ENCODE peak calls at places on chromosomes 13 and 19, in five cellular contexts. M, Z, X, G and Q are unnamed samples.

GRCh38 chr13:26247608-26248007 is 6.3 kb upstream of the CDK8 start:
- DNase-seq in M (no peak), Z (no peak), X (no peak), G (no peak), Q (peak; percentile 67)

GRCh38 chr19:34171539-34171876 is 796 bp upstream of the LSM14A start:
- DNase-seq in M (no peak), Z (no peak), X (no peak), G (no peak), Q (no peak)

GRCh38 chr19:18332917-18333530 is 7.4 kb upstream of the PGPEP1 start:
- DNase-seq in M (no peak), Z (no peak), X (no peak), G (no peak), Q (no peak)

GRCh38 chr13:28582225-28582891 is 76.6 kb upstream of the POMP start:
- DNase-seq in M (no peak), Z (no peak), X (no peak), G (no peak), Q (no peak)

GRCh38 chr19:47273313-47274070 is 1.2 kb upstream of the INAFM1 start:
- DNase-seq in M (peak; percentile 83), Z (peak; percentile 92), X (peak; percentile 93), G (peak; percentile 96), Q (peak; percentile 97)

GRCh38 chr19:47663911-47664771 is 49.1 kb upstream of the EHD2 start:
- DNase-seq in M (peak; percentile 14), Z (peak; percentile 26), X (peak; percentile 82), G (peak; percentile 76), Q (peak; percentile 84)

GRCh38 chr19:35533822-35534521 is 716 bp downstream of the GAPDHS start:
- DNase-seq in M (no peak), Z (no peak), X (no peak), G (peak; percentile 78), Q (peak; percentile 37)

GRCh38 chr13:103351035-103351828 is 285.0 kb upstream of the SLC10A2 start:
- DNase-seq in M (no peak), Z (no peak), X (no peak), G (no peak), Q (peak; percentile 41)

GRCh38 chr13:75136151-75136550 is 345.8 kb downstream of the TBC1D4 start:
- DNase-seq in M (no peak), Z (no peak), X (no peak), G (no peak), Q (no peak)

GRCh38 chr19:49474545-49474930 is 523 bp downstream of the FLT3LG start:
- DNase-seq in M (no peak), Z (no peak), X (no peak), G (no peak), Q (peak; percentile 6)
- H3K27ac ChIP-seq in M (peak overlapping the region; percentile 69), Z (no peak overlapping the region), X (peak overlapping the region; percentile 91), G (peak overlapping the region; percentile 87), Q (no peak overlapping the region)

DNA sequence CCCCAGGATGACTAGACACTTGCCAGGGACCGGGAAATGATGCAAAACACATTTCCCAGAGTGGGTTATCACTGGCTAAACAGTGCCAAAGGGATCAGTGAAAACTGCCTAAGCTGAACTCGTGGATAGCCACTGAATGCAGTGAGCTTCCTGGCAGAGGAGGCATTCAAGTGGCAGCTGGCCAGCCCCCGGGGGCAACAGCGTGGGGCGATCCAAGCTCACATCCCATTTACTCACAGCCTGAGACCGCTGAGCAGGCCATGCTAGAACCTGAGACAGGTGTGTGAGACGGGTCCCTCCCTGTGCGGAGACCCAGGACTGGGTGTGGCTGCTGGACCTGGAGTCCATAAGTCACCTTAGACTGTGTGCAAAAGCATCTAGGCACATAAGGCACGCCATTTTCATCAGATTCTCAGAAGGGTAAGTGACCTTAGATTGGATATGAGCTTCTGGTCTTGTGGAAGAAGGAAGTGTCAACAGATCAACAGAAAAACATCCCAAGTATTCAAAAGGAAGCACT is 51.9 kb upstream of the SLC15A1 start:
- DNase-seq in M (no peak), Z (no peak), X (no peak), G (no peak), Q (peak; percentile 2)
- H3K27ac ChIP-seq in M (no peak overlapping the region), Z (no peak overlapping the region), X (no peak overlapping the region), G (no peak overlapping the region), Q (no peak overlapping the region)

GRCh38 chr13:73141292-73141771 is 82.5 kb downstream of the KLF5 start:
- DNase-seq in M (no peak), Z (peak; percentile 8), X (no peak), G (no peak), Q (peak; percentile 30)

GRCh38 chr13:73140804-73141203 is 82.0 kb downstream of the KLF5 start:
- DNase-seq in M (no peak), Z (no peak), X (no peak), G (no peak), Q (no peak)

GRCh38 chr13:73136776-73137175 is 78.0 kb downstream of the KLF5 start:
- DNase-seq in M (no peak), Z (no peak), X (no peak), G (no peak), Q (no peak)

GRCh38 chr13:73138276-73138950 is 79.6 kb downstream of the KLF5 start:
- DNase-seq in M (no peak), Z (no peak), X (no peak), G (no peak), Q (peak; percentile 55)

GRCh38 chr13:73138967-73139491 is 80.2 kb downstream of the KLF5 start:
- DNase-seq in M (no peak), Z (no peak), X (no peak), G (no peak), Q (peak; percentile 59)
- H3K27ac ChIP-seq in M (no peak overlapping the region), Z (peak overlapping the region; percentile 48), X (no peak overlapping the region), G (peak overlapping the region; percentile 34), Q (peak overlapping the region; percentile 97)

DNA sequence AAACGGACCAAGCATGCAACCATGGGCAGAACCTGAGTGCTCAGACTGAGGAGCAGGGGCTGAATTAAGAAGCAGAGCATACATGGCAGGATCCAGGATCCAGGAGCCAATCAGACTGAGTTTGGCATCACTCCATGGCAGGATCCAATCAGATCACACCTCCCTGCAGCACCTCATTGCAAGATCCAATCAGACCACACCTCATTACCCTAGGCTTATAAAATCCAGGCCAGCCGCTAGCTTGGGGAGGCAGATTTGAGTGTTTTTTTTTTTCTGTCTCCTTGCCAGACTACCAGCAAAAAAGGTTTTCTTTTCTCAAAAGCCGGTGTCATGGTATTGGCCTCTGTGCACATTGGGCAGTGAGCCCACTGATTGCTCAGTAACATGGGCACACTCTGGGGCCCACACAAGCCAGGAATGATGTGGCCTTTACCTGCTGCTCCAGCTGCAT is 127.9 kb upstream of the GJB6 start:
- DNase-seq in M (no peak), Z (peak; percentile 27), X (no peak), G (no peak), Q (no peak)
- H3K27ac ChIP-seq in M (no peak overlapping the region), Z (no peak overlapping the region), X (no peak overlapping the region), G (no peak overlapping the region), Q (no peak overlapping the region)

DNA sequence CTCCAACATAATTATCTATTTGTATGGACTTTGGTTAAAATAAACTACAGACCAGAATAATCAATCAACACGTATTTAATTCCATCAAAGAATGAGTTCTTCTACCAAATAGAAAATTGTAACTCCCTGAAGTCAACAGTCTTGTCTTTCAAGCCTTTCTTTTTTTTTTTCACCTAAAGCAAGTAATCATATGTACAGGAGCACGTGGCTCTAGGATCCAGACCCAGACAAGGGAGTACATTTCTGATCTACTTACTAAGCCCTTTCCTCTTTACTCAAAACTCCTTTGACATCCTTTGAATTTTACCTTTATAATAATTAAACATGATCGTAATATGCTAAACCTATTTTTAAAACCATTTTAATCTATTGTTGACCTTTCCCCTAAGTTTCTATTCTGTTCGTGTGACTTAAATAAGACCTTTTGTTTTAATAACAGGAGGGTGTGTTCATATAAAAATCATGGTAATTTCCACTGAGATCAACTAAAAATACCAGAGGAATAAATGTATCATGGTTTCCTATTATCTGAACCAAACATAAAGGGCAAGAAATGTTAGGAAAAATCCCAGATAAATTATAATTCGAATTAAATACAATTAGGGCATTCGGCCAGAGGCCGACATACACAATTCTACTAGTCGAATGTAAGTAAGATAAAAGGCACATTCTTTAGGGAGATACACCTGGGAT is 1.7 kb downstream of the SLC7A1 start:
- DNase-seq in M (no peak), Z (no peak), X (no peak), G (no peak), Q (no peak)
- H3K27ac ChIP-seq in M (no peak overlapping the region), Z (peak overlapping the region; percentile 90), X (peak overlapping the region; percentile 89), G (no peak overlapping the region), Q (peak overlapping the region; percentile 84)

GRCh38 chr19:14363203-14364097 is 17.8 kb upstream of the ADGRE5 start:
- DNase-seq in M (no peak), Z (no peak), X (peak; percentile 92), G (peak; percentile 91), Q (peak; percentile 69)
- H3K27ac ChIP-seq in M (no peak overlapping the region), Z (no peak overlapping the region), X (peak overlapping the region; percentile 93), G (peak overlapping the region; percentile 80), Q (peak overlapping the region; percentile 61)